ENCODE peak calls at places on chromosomes 2 and 18, in nine cellular contexts. H is H9, X is MM.1S, V is pancreas, S is prostate gland, T is left ventricle myocardium inferior, Y is cardiac muscle cell, F is Karpas-422, U is kidney. B is an unnamed sample.

GRCh38 chr2:105455488-105455991 is 56.7 kb upstream of the FHL2 start:
- DNase-seq in H (no peak), X (no peak), V (peak), S (peak), T (no peak), Y (peak), F (no peak), U (no peak), B (peak)

GRCh38 chr18:13570856-13571495 is 155.4 kb downstream of the FAM210A start:
- DNase-seq in H (no peak), X (no peak), V (no peak), S (no peak), T (no peak), Y (no peak), F (no peak), U (no peak), B (no peak)

GRCh38 chr2:12493031-12493513 is 223.7 kb upstream of the TRIB2 start:
- DNase-seq in H (no peak), X (no peak), V (peak), S (no peak), T (peak), Y (peak), F (no peak), U (peak), B (peak)

GRCh38 chr2:171432969-171433762 is 624 bp downstream of the METTL8 start:
- DNase-seq in H (peak), X (peak), V (peak), S (peak), T (no peak), Y (peak), F (peak), U (no peak), B (peak)

GRCh38 chr18:7789853-7790552 is 222.9 kb downstream of the PTPRM start:
- DNase-seq in H (peak), X (no peak), V (peak), S (no peak), T (no peak), Y (peak), F (peak), U (no peak), B (peak)

GRCh38 chr18:45249306-45249705 is 366.0 kb upstream of the SLC14A2 start:
- DNase-seq in H (no peak), X (no peak), V (no peak), S (no peak), T (no peak), Y (peak), F (no peak), U (no peak), B (no peak)

GRCh38 chr2:42044939-42045338 is 2.9 kb upstream of the PKDCC start:
- DNase-seq in H (no peak), X (no peak), V (no peak), S (no peak), T (no peak), Y (no peak), F (no peak), U (no peak), B (no peak)

GRCh38 chr2:224086226-224086911 is 47.3 kb upstream of the SERPINE2 start:
- DNase-seq in H (no peak), X (no peak), V (no peak), S (no peak), T (no peak), Y (peak), F (no peak), U (no peak), B (no peak)

GRCh38 chr18:76356666-76357065 is 138.4 kb downstream of the ZNF516 start:
- DNase-seq in H (no peak), X (no peak), V (no peak), S (no peak), T (no peak), Y (no peak), F (no peak), U (no peak), B (no peak)

GRCh38 chr18:62715439-62715792 is at the start of gene PHLPP1:
- DNase-seq in H (no peak), X (no peak), V (no peak), S (no peak), T (no peak), Y (no peak), F (peak), U (no peak), B (no peak)

GRCh38 chr18:26723986-26724385 is 141.5 kb downstream of the AQP4 start:
- DNase-seq in H (no peak), X (no peak), V (no peak), S (no peak), T (no peak), Y (no peak), F (no peak), U (no peak), B (no peak)

GRCh38 chr2:11236335-11236734 is 81.1 kb downstream of the SLC66A3 start:
- DNase-seq in H (no peak), X (no peak), V (no peak), S (no peak), T (no peak), Y (peak), F (no peak), U (no peak), B (no peak)

GRCh38 chr18:74414951-74415515 is 42.1 kb downstream of the DIPK1C start:
- DNase-seq in H (no peak), X (no peak), V (no peak), S (no peak), T (peak), Y (peak), F (no peak), U (no peak), B (peak)

GRCh38 chr2:173881466-173881865 is 83.7 kb downstream of the SP3 start:
- DNase-seq in H (no peak), X (no peak), V (no peak), S (no peak), T (no peak), Y (peak), F (peak), U (no peak), B (peak)

DNA sequence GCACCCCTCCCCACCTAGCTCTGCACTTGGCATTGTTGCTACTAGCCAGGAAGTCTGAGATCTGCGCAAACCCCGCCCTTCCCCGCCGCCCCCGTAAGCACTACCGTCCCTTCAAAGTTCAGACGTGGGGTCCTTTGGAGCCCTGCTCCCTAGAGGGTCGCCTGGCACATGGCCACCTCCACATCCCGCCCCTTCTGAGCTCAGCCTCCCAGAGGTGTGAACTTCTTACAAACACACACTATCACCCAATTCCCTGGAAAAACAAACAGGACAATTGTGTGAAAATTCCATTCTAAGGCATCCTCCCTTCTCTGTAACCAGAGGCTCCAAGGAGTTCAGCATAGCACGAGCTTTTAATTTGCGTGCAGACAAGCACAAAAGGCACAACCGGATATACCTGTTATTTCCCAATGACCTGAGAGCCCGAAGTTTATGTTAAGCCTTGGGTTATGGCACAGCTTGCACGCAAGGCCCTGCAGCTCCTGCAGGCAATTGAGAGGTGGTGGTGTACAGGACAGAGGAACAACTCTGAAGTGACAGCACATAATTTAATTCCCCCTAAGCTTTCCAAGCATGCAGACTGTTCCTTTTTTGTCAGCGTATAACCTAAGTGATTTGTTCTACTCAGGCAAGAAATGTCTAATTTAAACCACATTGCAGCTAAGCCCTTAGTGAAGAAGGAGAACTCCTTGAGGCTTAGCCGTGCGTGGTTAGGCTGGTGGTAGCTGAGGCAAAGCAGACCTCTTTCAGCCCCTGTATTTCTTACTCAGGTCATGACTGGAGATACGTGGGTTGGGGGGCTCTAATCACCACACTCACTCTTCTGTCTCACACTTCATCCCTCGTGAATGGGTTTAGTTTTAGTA is 20.3 kb upstream of the CYP1B1 start:
- DNase-seq in H (no peak), X (no peak), V (no peak), S (peak), T (peak), Y (peak), F (no peak), U (no peak), B (peak)
- H3K27ac ChIP-seq in H (no peak), X (no peak), V (no peak), S (peak), T (peak), Y (no peak), F (no peak), U (peak), B (no peak)

GRCh38 chr2:135494503-135494902 is 36.5 kb downstream of the ZRANB3 start:
- DNase-seq in H (no peak), X (no peak), V (no peak), S (no peak), T (no peak), Y (peak), F (no peak), U (no peak), B (no peak)
- H3K27ac ChIP-seq in H (no peak), X (no peak), V (no peak), S (no peak), T (no peak), Y (no peak), F (no peak), U (no peak), B (no peak)

DNA sequence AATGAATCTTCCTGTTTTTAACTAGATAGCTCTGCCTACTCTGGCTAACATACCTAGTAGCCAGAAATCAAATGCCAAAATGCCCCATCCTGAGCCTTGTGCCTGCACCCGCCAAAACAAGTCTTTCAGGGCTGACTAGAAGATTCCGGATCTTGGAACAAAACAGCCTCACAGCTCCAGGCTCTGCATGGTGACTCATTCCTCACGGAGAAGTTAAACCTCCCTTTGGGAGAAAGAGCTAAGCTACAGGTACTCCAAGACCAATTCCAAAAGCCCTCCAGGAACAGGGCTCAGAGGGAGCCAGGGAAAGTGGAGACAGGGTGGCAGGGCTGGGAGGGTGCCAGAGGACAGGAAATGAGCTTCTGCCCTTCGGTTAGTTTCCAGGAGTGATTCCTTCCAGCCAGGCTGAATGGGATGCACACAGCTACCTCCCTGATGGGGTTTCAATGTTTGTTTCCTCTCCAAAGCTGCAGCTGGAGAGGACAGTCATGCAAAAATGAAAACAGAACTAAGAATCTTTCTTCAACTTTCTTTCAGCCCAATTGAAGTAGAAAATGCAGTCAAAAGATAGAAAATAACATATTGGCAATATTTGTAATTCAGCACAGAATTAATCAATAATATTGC is 295.6 kb downstream of the TNS1 start:
- DNase-seq in H (no peak), X (no peak), V (no peak), S (peak), T (no peak), Y (no peak), F (no peak), U (no peak), B (peak)
- H3K27ac ChIP-seq in H (no peak), X (no peak), V (no peak), S (peak), T (peak), Y (no peak), F (no peak), U (peak), B (peak)

DNA sequence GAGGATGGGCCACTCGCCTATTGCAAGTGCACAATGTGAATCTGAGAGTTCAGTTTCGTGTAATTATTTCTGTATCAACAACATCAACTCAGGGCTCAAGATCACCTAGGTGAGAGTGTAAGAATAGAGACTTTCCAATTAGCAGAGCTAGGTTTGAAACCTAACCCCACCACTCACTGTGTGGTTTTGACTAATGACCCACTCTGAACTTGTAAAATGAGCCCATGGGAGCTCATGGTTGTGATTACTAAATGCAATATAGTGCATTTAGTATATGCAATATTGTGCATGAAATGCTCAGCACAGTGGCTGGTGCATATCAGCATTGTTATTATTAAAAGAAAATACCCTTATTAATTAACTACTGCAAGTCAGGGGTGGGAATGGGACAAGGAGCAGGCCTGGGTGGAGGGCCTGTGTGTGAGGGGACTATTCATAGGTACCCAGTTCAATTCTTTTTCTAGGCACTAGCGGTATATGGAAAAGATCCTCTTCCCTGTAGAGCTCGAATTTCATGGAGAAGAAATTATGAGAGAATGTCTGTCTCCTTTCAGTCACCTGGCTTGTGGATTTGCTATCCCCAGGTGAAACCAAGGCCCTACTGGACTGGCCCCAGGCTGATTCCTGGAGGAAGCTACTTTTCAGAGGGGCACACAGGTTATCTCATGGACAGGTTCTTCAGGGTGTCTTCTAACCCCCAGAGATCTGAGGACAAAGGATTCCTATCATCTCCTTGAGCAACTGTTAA is 169.5 kb downstream of the GFPT1 start:
- DNase-seq in H (no peak), X (no peak), V (no peak), S (no peak), T (no peak), Y (no peak), F (no peak), U (no peak), B (no peak)
- H3K27ac ChIP-seq in H (no peak), X (no peak), V (no peak), S (no peak), T (no peak), Y (no peak), F (no peak), U (no peak), B (no peak)

DNA sequence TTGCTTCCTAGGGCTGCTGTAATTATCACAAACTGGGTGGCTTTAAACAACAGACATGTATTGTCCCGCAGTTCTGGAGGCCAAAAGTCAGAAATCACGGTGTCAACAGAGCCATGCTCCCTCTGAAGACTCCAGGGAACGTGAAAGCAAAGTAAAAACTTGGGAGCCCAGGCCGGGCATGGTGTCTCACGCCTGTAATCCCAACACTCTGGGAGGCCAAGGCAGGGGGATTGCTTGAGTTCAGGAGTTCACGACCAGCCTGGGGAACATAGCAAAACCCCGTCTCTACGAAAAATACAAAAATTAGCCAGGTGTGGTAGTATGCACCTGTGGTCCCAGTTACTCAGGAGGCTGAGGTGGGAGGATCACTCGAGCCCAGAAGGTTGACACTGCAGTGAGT is 63.5 kb downstream of the MCFD2 start:
- DNase-seq in H (no peak), X (no peak), V (no peak), S (no peak), T (no peak), Y (no peak), F (no peak), U (peak), B (no peak)
- H3K27ac ChIP-seq in H (no peak), X (no peak), V (no peak), S (no peak), T (peak), Y (no peak), F (no peak), U (no peak), B (no peak)

GRCh38 chr18:70296781-70297180 is 7.9 kb downstream of the SOCS6 start:
- DNase-seq in H (no peak), X (no peak), V (no peak), S (no peak), T (no peak), Y (no peak), F (no peak), U (no peak), B (no peak)
- H3K27ac ChIP-seq in H (no peak), X (no peak), V (peak), S (no peak), T (peak), Y (peak), F (no peak), U (no peak), B (no peak)

DNA sequence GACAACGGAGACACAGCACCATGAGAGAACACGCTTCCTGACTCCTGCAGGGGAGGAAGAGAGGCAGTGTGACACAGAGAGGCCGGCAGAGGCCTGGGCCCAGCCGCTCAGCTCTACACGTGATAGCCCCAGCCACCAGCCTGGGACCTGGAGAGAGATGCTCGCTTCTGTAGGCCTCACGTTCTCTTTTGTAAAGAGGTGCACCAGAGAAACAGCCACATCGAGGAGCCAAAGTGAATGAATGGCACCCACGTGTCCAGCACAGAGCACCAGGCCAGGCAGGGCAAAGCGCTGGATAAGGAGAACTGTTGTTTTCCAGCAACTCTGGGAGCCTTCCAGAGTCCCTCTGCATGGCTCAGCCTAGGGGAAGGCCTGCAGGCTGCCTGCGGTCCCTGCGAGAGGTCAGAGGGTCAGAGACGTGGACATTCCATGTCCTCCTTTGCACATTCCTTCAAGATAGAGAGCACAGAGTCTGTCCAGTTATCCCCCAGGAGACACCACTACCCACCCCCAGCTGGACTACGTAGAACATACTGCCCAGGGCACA is 14.2 kb downstream of the LIMS2 start:
- DNase-seq in H (no peak), X (no peak), V (no peak), S (no peak), T (no peak), Y (peak), F (no peak), U (no peak), B (no peak)
- H3K27ac ChIP-seq in H (no peak), X (no peak), V (no peak), S (no peak), T (peak), Y (peak), F (no peak), U (peak), B (peak)

GRCh38 chr2:45852450-45853150 is 201.1 kb downstream of the PRKCE start:
- DNase-seq in H (no peak), X (no peak), V (no peak), S (no peak), T (no peak), Y (no peak), F (peak), U (no peak), B (no peak)
- H3K27ac ChIP-seq in H (no peak), X (no peak), V (no peak), S (no peak), T (no peak), Y (no peak), F (peak), U (no peak), B (no peak)

GRCh38 chr2:167794554-167795255 is 452.7 kb downstream of the STK39 start:
- DNase-seq in H (no peak), X (no peak), V (no peak), S (no peak), T (no peak), Y (no peak), F (no peak), U (no peak), B (no peak)
- H3K27ac ChIP-seq in H (no peak), X (no peak), V (no peak), S (no peak), T (no peak), Y (no peak), F (no peak), U (no peak), B (no peak)